ENCODE peak calls at places on chromosomes 16 and 17, in four cellular contexts. W is K562, G is HepG2, X is GM12878. H is an unnamed sample.

GRCh38 chr17:4900231-4901107 is 1.1 kb downstream of the C17orf107 start:
- DNase-seq in G (no peak), W (no peak), X (no peak), H (peak; percentile 92)

GRCh38 chr17:15319461-15319860 is 21.9 kb downstream of the TEKT3 start:
- DNase-seq in W (no peak), G (no peak), X (no peak), H (no peak)

GRCh38 chr17:29002811-29003210 is 3.0 kb downstream of the SEZ6 start:
- DNase-seq in X (no peak), G (no peak), W (no peak), H (no peak)

GRCh38 chr16:71930993-71931392 is 35.7 kb downstream of the IST1 start:
- DNase-seq in X (no peak), G (no peak), W (no peak), H (no peak)

GRCh38 chr17:79797492-79798295 is 817 bp upstream of the CBX8 start:
- DNase-seq in W (peak; percentile 68), X (no peak), G (no peak), H (no peak)

GRCh38 chr16:58459344-58460218 is 40.4 kb upstream of the NDRG4 start:
- DNase-seq in W (peak; percentile 45), X (no peak), G (peak; percentile 62), H (no peak)

GRCh38 chr16:86597880-86598606 is 19.7 kb downstream of the FOXL1 start:
- DNase-seq in G (no peak), W (no peak), X (no peak), H (no peak)

GRCh38 chr16:1871974-1872635 is at the start of gene MEIOB:
- DNase-seq in W (peak; percentile 88), X (no peak), G (no peak), H (peak; percentile 94)

DNA sequence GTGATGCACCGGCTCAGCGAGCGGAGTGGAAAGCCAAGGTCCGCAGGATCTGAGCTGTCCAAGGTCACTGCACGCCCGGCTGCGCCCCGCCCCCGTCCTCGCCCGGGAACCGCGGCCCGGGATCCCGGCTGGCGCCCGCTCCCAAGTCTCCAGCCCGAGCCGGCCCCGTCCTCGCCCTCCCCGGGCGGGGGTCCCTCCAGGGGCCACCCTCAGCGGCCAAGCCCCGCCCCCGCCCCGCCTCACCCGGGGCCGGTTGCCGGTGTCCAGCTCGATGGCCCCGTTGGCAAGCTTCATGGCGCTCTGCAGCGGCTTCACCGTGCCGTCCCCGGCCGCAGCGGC is 209 bp downstream of the VPS9D1 start:
- DNase-seq in X (no peak), W (no peak), G (peak; percentile 66), H (peak; percentile 67)
- H2AFZ ChIP-seq in X (peak overlapping the region; percentile 79), W (peak overlapping the region; percentile 82), G (no peak overlapping the region), H (peak overlapping the region; percentile 81)

GRCh38 chr16:50390914-50391700 is 22.3 kb upstream of the BRD7 start:
- DNase-seq in X (no peak), G (no peak), W (no peak), H (no peak)

GRCh38 chr16:50395763-50396710 is 27.2 kb upstream of the BRD7 start:
- DNase-seq in G (no peak), X (no peak), W (peak; percentile 40), H (no peak)

GRCh38 chr16:50393461-50394214 is 24.9 kb upstream of the BRD7 start:
- DNase-seq in W (no peak), G (no peak), X (no peak), H (no peak)

GRCh38 chr16:50396770-50397525 is 28.2 kb upstream of the BRD7 start:
- DNase-seq in G (no peak), W (peak; percentile 10), X (no peak), H (no peak)

DNA sequence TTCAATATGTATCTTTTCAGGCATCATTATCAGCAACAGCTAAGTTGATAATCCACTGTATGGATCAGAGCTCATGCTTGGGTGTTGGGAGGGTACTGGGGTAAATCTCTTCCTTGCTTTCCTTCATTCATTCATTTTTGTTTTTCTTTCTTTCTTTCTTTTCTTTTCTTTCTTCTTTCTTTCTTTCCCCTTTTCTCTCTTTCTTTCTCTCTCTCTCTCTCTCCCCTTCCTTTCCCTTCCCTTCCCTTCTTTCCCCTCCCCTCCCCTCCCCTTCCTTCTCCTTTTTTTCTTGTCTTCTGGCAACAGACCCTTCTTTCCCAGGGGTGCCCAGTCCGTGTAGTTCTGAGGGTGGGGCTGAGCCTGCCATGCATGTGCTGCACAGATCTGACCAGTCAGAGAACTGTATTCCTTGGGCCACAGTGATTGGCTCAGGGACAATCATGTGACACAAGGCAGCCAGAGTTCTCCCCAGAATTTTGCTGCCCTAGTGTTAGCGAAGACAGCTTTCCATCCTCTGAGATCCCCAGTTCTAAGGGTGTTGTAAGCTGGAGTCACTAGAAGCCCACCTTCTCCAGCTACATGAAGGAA is 25.5 kb upstream of the BRD7 start:
- DNase-seq in W (no peak), G (no peak), X (no peak), H (no peak)
- TF ChIP-seq JUNB in W (no peak), G (no peak), X (no peak), H (no peak)

GRCh38 chr16:11105038-11105903 is 150.7 kb downstream of the SOCS1 start:
- DNase-seq in G (peak; percentile 90), W (peak; percentile 94), X (peak; percentile 86), H (no peak)
- H2AFZ ChIP-seq in G (no peak overlapping the region), W (no peak overlapping the region), X (peak overlapping the region; percentile 6), H (no peak overlapping the region)

DNA sequence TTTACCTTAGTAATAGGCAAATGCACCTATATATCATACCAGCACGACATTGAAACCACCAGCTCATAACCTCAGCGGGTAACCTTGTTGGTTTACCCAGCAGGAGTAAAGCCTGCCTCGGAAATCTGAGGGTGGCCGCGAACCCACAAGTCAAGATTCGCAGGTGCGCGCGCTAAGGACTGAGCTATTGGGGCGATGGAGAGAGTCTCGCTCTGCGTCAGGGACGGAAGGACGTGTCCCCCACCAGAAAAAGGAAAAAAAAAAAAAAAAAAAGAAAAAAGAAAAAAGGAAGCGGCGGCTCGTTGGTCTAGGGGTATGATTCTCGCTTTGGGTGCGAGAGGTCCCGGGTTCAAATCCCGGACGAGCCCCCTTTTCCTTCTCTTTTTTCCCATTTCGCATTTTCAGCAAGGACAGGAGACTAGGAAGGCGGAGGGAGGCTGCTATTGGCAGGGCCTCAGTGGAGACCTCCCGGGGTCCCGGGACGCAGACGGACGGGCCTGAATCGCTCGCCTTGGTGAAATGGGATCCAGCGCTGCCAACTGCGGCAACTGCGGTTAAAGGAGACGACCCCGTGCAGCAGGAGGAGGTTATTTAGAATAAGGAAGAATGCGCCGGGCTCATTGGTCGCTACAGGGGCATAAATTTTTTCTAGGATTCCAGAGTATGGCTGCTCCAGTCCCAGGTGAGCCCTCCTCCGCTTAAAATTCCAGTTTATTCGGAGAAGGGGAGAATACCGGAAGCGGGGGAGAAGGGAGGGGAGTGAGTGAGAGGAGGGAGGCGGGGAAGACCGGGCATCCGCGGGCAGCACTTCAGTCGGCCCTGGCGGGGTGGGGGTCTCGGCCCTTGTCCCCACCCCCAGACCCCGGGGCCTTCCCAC is at the start of gene OR1F1:
- DNase-seq in W (peak; percentile 83), G (peak; percentile 71), X (no peak), H (peak; percentile 81)
- TF ChIP-seq JUNB in W (no peak), G (no peak), X (no peak), H (no peak)

GRCh38 chr17:7340179-7340578 is 3.9 kb downstream of the ACAP1 start:
- DNase-seq in G (no peak), X (no peak), W (no peak), H (no peak)

GRCh38 chr17:7330099-7331015 is 1.2 kb upstream of the NEURL4 start:
- DNase-seq in W (peak; percentile 79), X (no peak), G (peak; percentile 76), H (peak; percentile 92)

GRCh38 chr17:7336240-7337175 is at the start of gene ACAP1:
- DNase-seq in X (no peak), W (peak; percentile 68), G (no peak), H (peak; percentile 90)

GRCh38 chr17:7329360-7330098 is 394 bp upstream of the NEURL4 start:
- DNase-seq in W (peak; percentile 97), X (peak; percentile 97), G (peak; percentile 97), H (peak; percentile 99)

DNA sequence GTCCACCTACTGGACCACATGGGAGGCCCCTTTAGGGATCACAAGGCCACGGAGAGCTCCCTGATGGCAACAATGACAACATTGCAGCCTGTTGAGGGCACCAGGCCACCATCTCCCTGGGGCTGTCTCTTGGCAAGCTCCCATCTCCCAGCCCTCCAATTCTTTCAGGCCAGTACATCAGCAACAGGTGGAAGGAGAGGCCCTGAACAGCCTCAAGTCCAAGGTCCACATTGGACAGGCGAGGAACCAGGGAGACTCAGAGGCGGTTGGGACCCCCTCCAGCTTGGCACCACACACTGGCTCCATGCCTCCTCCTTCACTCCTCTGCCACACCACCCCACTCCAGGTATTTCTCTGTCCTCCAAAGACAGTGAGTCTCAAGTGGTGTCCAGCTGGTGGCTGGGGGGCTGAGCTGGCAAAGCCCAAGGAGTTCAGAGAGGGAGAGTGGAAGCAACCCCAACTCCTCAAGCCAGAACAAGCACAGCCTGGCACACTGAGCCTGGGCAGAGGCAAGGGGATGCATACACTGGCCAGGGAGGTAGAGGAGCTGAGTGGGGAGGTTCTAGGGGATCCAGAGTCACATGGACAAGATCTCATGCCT is 1.3 kb upstream of the ACAP1 start:
- DNase-seq in W (no peak), X (no peak), G (no peak), H (no peak)
- H2AFZ ChIP-seq in W (no peak overlapping the region), X (no peak overlapping the region), G (no peak overlapping the region), H (no peak overlapping the region)